ENCODE peak calls at places on chromosomes 12 and 14, in four cellular contexts. M is AG04450; H is OCI-LY7; U is CD8-positive, alpha-beta memory T cell. K is an unnamed sample.

GRCh38 chr12:57090924-57091632 is 2.2 kb downstream of the NAB2 start:
- DNase-seq in M (no peak), H (no peak), U (no peak), K (no peak)

GRCh38 chr12:128168273-128168672 is 98.7 kb upstream of the TMEM132C start:
- DNase-seq in M (no peak), H (no peak), U (no peak), K (no peak)

GRCh38 chr12:112347521-112347920 is 34.7 kb downstream of the HECTD4 start:
- DNase-seq in M (peak), H (no peak), U (no peak), K (no peak)

GRCh38 chr12:14773685-14774073 is 29.6 kb downstream of the WBP11 start:
- DNase-seq in M (no peak), H (peak), U (no peak), K (peak)

GRCh38 chr12:54425696-54426095 is 6.6 kb upstream of the ITGA5 start:
- DNase-seq in M (no peak), H (no peak), U (no peak), K (no peak)

GRCh38 chr12:47818701-47819543 is 781 bp downstream of the HDAC7 start:
- DNase-seq in M (no peak), H (peak), U (peak), K (peak)

GRCh38 chr14:44379292-44379977 is 127.6 kb downstream of the FSCB start:
- DNase-seq in M (no peak), H (no peak), U (no peak), K (no peak)

GRCh38 chr14:105900398-105901160 is 374.2 kb downstream of the TMEM121 start:
- DNase-seq in M (no peak), H (no peak), U (no peak), K (no peak)

GRCh38 chr12:26122681-26123481 is 2.0 kb downstream of the BHLHE41 start:
- DNase-seq in M (no peak), H (no peak), U (no peak), K (peak)

GRCh38 chr12:4274396-4274959 is 916 bp downstream of the CCND2 start:
- DNase-seq in M (no peak), H (no peak), U (peak), K (no peak)
- H3K4me3 ChIP-seq in M (peak), H (no peak), U (peak), K (peak)

DNA sequence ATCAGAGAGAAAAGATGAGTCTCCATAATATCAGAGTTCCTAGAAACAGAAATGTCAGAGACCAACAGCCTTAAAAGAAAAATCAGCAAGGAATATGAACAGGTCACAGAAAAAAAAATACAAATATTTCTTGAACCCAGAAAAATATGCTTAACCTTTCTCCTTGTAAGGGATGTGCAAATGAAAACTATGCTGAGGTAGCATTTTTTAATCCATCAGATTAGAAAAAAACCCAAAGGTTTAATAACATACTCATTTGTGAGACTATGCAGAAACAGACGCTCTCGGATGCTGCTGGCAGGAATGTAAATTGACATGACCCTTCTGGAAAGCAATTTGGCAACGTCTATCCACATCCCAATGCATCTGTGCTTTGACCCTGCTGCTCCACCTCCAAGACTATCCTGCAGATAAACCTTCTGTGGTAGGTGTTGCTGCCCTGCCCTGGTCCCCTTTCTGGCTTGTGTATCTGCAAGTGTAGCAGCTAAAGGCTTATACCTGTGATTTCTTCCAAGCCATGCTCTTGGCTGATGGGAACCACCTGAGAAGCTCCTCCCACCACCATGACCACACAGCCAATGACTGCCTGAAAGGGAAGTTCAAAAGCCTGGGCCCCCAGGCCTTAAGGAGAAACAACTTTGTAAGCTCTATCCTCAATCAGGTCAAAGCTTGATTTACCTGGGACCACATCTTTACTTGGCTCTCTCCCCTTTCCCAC is 49.4 kb downstream of the LTBP2 start:
- DNase-seq in M (no peak), H (no peak), U (no peak), K (no peak)
- H3K4me3 ChIP-seq in M (peak), H (no peak), U (no peak), K (no peak)

DNA sequence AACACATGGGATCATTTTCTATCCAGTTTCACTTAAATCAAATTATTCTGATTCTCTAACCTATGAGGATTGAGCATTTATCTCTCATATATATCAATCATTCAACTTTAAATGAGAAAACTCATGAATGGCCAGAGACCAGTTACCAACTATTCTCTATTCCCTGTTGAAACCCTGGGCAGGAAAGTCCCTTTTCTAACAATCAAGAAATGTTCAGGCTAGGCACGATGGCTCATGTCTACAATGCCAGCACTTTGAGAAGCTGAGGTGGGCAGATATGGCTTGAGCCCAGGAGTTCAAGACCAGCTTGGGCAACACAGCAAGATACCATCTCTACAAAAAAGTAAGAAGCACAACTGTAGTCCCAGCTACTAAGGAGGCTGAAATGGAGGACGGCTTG is 18.0 kb downstream of the FMNL3 start:
- DNase-seq in M (no peak), H (no peak), U (no peak), K (no peak)
- H3K4me3 ChIP-seq in M (no peak), H (no peak), U (no peak), K (no peak)

DNA sequence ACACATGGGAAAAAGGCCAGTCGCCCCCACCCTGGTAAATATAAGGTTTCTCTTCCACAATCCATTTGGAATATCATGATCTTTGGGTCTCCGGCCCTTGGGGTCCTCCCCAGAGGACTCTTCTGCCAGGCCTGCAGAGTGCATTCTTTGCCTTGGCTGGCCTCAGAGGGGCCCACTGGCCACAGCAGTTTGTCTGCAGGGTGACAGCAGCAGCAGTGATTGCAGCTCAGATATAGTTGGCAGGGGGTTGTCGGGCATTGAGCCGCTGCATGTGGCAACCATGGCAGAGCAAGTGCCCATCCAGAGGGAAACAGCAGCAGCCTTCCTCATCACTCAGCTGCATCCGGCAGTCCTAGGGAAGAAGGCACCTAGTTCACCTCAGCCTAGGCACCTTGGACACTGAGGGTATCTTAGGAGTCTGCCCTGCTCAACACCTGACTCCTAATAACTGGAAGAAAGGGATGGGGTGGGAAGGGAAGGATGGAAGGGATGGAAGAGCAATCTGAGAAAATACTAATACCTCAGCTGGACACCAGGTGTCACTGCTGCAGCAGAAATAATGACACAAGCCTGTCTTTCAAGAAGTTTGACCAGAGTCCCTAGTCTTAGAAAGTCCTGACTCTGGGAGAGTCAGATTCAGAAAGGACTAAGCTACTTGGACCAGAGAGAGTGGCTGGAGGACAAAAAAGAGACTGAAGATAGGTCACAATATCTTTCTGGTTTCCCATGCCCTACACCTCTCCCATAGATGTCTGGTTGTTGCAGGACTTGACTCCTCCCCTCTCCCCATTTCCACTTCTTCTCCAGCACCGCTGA is 8.9 kb downstream of the AJUBA start:
- DNase-seq in M (no peak), H (peak), U (peak), K (no peak)
- H3K4me3 ChIP-seq in M (no peak), H (no peak), U (no peak), K (peak)

K was measured in right lobe of liver.